ENCODE peak calls at places on chromosomes 13 and 19, in nine cellular contexts. Y, G, C, L, H, V, O, I and S are unnamed samples.

GRCh38 chr13:109483369-109483768 is 303.0 kb downstream of the IRS2 start:
- DNase-seq in Y (no peak), G (no peak), C (no peak), L (no peak), H (peak), V (no peak), O (no peak), I (no peak), S (no peak)

GRCh38 chr13:74037762-74038161 is 96.4 kb downstream of the KLF12 start:
- DNase-seq in Y (no peak), G (no peak), C (no peak), L (no peak), H (no peak), V (no peak), O (no peak), I (no peak), S (no peak)

GRCh38 chr19:8519388-8519787 is 5.4 kb upstream of the ZNF414 start:
- DNase-seq in Y (no peak), G (no peak), C (no peak), L (no peak), H (no peak), V (no peak), O (no peak), I (no peak), S (no peak)

GRCh38 chr19:53969366-53969765 is 6.6 kb downstream of the CACNG8 start:
- DNase-seq in Y (no peak), G (no peak), C (no peak), L (no peak), H (no peak), V (no peak), O (no peak), I (no peak), S (no peak)

GRCh38 chr19:6710273-6711077 is 10.0 kb downstream of the C3 start:
- DNase-seq in Y (no peak), G (peak), C (no peak), L (no peak), H (no peak), V (no peak), O (no peak), I (no peak), S (no peak)

GRCh38 chr19:42051166-42052115 is 18.6 kb downstream of the GRIK5 start:
- DNase-seq in Y (no peak), G (peak), C (no peak), L (peak), H (no peak), V (no peak), O (peak), I (no peak), S (peak)

GRCh38 chr13:83153833-83154232 is 728.4 kb downstream of the SLITRK1 start:
- DNase-seq in Y (no peak), G (no peak), C (no peak), L (no peak), H (no peak), V (no peak), O (peak), I (no peak), S (no peak)

GRCh38 chr19:28294395-28294794 is 918.6 kb downstream of the UQCRFS1 start:
- DNase-seq in Y (peak), G (no peak), C (peak), L (no peak), H (no peak), V (no peak), O (no peak), I (peak), S (no peak)

GRCh38 chr13:74272826-74273225 is 138.6 kb upstream of the KLF12 start:
- DNase-seq in Y (no peak), G (no peak), C (no peak), L (no peak), H (no peak), V (no peak), O (no peak), I (no peak), S (no peak)

GRCh38 chr13:111115051-111115840 is at the start of gene ARHGEF7:
- DNase-seq in Y (no peak), G (peak), C (no peak), L (peak), H (peak), V (no peak), O (peak), I (peak), S (no peak)

GRCh38 chr19:41688098-41688497 is at the start of gene CEACAM7:
- DNase-seq in Y (no peak), G (no peak), C (no peak), L (no peak), H (no peak), V (no peak), O (no peak), I (no peak), S (no peak)

GRCh38 chr19:42143341-42144234 is 11.3 kb upstream of the POU2F2 start:
- DNase-seq in Y (peak), G (peak), C (no peak), L (no peak), H (no peak), V (no peak), O (no peak), I (no peak), S (peak)

GRCh38 chr19:1255186-1256161 is 7.1 kb downstream of the MIDN start:
- DNase-seq in Y (no peak), G (no peak), C (no peak), L (no peak), H (no peak), V (no peak), O (no peak), I (no peak), S (no peak)

GRCh38 chr19:1269478-1270167 is 491 bp downstream of the CIRBP start:
- DNase-seq in Y (peak), G (peak), C (peak), L (peak), H (peak), V (peak), O (peak), I (peak), S (peak)

GRCh38 chr13:102197193-102197592 is 204.7 kb downstream of the FGF14 start:
- DNase-seq in Y (peak), G (no peak), C (no peak), L (no peak), H (no peak), V (no peak), O (peak), I (no peak), S (peak)

GRCh38 chr13:93244141-93244917 is 17.7 kb downstream of the GPC6 start:
- DNase-seq in Y (peak), G (no peak), C (no peak), L (no peak), H (no peak), V (no peak), O (no peak), I (peak), S (peak)

GRCh38 chr13:103145476-103145875 is 79.3 kb upstream of the SLC10A2 start:
- DNase-seq in Y (no peak), G (no peak), C (no peak), L (no peak), H (no peak), V (no peak), O (no peak), I (no peak), S (no peak)

GRCh38 chr13:41050041-41050440 is 11.3 kb upstream of the WBP4 start:
- DNase-seq in Y (no peak), G (no peak), C (no peak), L (no peak), H (no peak), V (no peak), O (no peak), I (no peak), S (peak)

GRCh38 chr13:48404952-48405351 is 8.0 kb downstream of the LPAR6 start:
- DNase-seq in Y (no peak), G (no peak), C (no peak), L (no peak), H (no peak), V (no peak), O (no peak), I (no peak), S (no peak)

GRCh38 chr13:98534821-98535220 is 42.1 kb downstream of the STK24 start:
- DNase-seq in Y (no peak), G (no peak), C (no peak), L (no peak), H (no peak), V (no peak), O (no peak), I (no peak), S (no peak)

GRCh38 chr19:43450545-43450997 is 14.8 kb downstream of the LYPD3 start:
- DNase-seq in Y (no peak), G (no peak), C (no peak), L (no peak), H (no peak), V (no peak), O (no peak), I (no peak), S (peak)

GRCh38 chr19:15265849-15266248 is 33.6 kb upstream of the EPHX3 start:
- DNase-seq in Y (peak), G (no peak), C (peak), L (no peak), H (peak), V (no peak), O (no peak), I (peak), S (peak)

GRCh38 chr13:45396548-45397095 is 21.6 kb downstream of the SLC25A30 start:
- DNase-seq in Y (no peak), G (peak), C (no peak), L (no peak), H (no peak), V (no peak), O (no peak), I (no peak), S (peak)

GRCh38 chr13:31199527-31199848 is 287 bp upstream of the B3GLCT start:
- DNase-seq in Y (no peak), G (no peak), C (no peak), L (no peak), H (no peak), V (no peak), O (no peak), I (no peak), S (no peak)

GRCh38 chr19:42081584-42082258 is 5.8 kb downstream of the ZNF574 start:
- DNase-seq in Y (peak), G (peak), C (peak), L (no peak), H (peak), V (no peak), O (no peak), I (peak), S (peak)

GRCh38 chr13:40453666-40454030 is 212.8 kb downstream of the FOXO1 start:
- DNase-seq in Y (no peak), G (no peak), C (no peak), L (no peak), H (no peak), V (no peak), O (no peak), I (no peak), S (no peak)

GRCh38 chr13:78602561-78603239 is 652 bp downstream of the POU4F1 start:
- DNase-seq in Y (no peak), G (no peak), C (no peak), L (no peak), H (no peak), V (no peak), O (no peak), I (no peak), S (no peak)

GRCh38 chr19:33794578-33795369 is 1.9 kb upstream of the KCTD15 start:
- DNase-seq in Y (no peak), G (no peak), C (no peak), L (no peak), H (peak), V (no peak), O (no peak), I (no peak), S (no peak)

GRCh38 chr19:4649392-4650094 is 10.2 kb downstream of the TNFAIP8L1 start:
- DNase-seq in Y (no peak), G (no peak), C (no peak), L (no peak), H (no peak), V (no peak), O (no peak), I (no peak), S (no peak)

GRCh38 chr13:36685912-36686311 is 12.1 kb downstream of the SERTM1 start:
- DNase-seq in Y (peak), G (no peak), C (no peak), L (no peak), H (no peak), V (no peak), O (no peak), I (no peak), S (peak)

GRCh38 chr13:101258071-101258470 is 158.2 kb downstream of the NALCN start:
- DNase-seq in Y (peak), G (peak), C (peak), L (peak), H (no peak), V (no peak), O (peak), I (peak), S (peak)

GRCh38 chr19:35935911-35936737 is at the start of gene LRFN3:
- DNase-seq in Y (peak), G (peak), C (peak), L (peak), H (peak), V (peak), O (peak), I (peak), S (peak)

GRCh38 chr13:43805071-43805468 is 18.3 kb upstream of the ENOX1 start:
- DNase-seq in Y (peak), G (peak), C (peak), L (peak), H (no peak), V (no peak), O (peak), I (peak), S (peak)